ENCODE peak calls at places on chromosomes 6 and 20, in five cellular contexts. Y is GM23338, K is HCT116, O is GM23248, Q is OCI-LY7. I is an unnamed sample.

GRCh38 chr20:34066476-34067090 is 45.5 kb downstream of the EIF2S2 start:
- DNase-seq in Y (no peak), Q (no peak), O (peak; percentile 43), K (no peak), I (peak; percentile 33)

GRCh38 chr6:97189767-97190166 is 93.2 kb downstream of the MMS22L start:
- DNase-seq in K (no peak), Y (no peak), Q (no peak), O (peak; percentile 78), I (no peak)

GRCh38 chr6:36314221-36315014 is 22.3 kb downstream of the BNIP5 start:
- DNase-seq in Q (no peak), K (peak; percentile 12), Y (no peak), O (peak; percentile 47), I (peak; percentile 73)

GRCh38 chr20:31653573-31653972 is 15.9 kb downstream of the COX4I2 start:
- DNase-seq in Q (no peak), K (no peak), O (no peak), Y (no peak), I (no peak)

GRCh38 chr6:161274488-161274858 is 612 bp upstream of the AGPAT4 start:
- DNase-seq in Y (no peak), O (no peak), Q (no peak), K (no peak), I (no peak)

GRCh38 chr6:25354078-25354940 is 75.1 kb downstream of the CARMIL1 start:
- DNase-seq in Y (no peak), Q (no peak), K (no peak), O (peak; percentile 69), I (no peak)

GRCh38 chr20:52105045-52105572 is 86.5 kb downstream of the ZFP64 start:
- DNase-seq in O (peak; percentile 47), Y (peak; percentile 85), Q (no peak), K (no peak), I (peak; percentile 46)

GRCh38 chr20:39453890-39454289 is 491.7 kb downstream of the DHX35 start:
- DNase-seq in Q (no peak), Y (no peak), K (no peak), O (no peak), I (no peak)

GRCh38 chr20:8589956-8590355 is 457.9 kb downstream of the PLCB1 start:
- DNase-seq in Y (no peak), Q (no peak), K (no peak), O (no peak), I (no peak)

GRCh38 chr20:61120595-61121515 is 131.2 kb upstream of the CDH4 start:
- DNase-seq in O (peak; percentile 79), Y (peak; percentile 64), K (no peak), Q (peak; percentile 30), I (peak; percentile 84)

GRCh38 chr20:10909803-10910202 is 236.0 kb upstream of the JAG1 start:
- DNase-seq in O (no peak), Q (no peak), K (no peak), Y (no peak), I (no peak)

GRCh38 chr6:83633609-83634008 is 75.3 kb downstream of the SNAP91 start:
- DNase-seq in Y (peak; percentile 13), Q (no peak), O (no peak), K (no peak), I (no peak)

GRCh38 chr6:163349001-163349680 is 65.4 kb upstream of the QKI start:
- DNase-seq in K (no peak), Q (no peak), Y (no peak), O (peak; percentile 10), I (no peak)

GRCh38 chr6:33668328-33668727 is 43.2 kb downstream of the UQCC2 start:
- DNase-seq in O (no peak), Q (no peak), Y (no peak), K (no peak), I (no peak)

GRCh38 chr20:34475979-34476736 is 40.1 kb upstream of the DYNLRB1 start:
- DNase-seq in Q (peak; percentile 48), Y (peak; percentile 60), K (no peak), O (peak; percentile 70), I (peak; percentile 22)

GRCh38 chr6:26554669-26555504 is 16.7 kb downstream of the HMGN4 start:
- DNase-seq in Q (peak; percentile 87), K (no peak), O (peak; percentile 69), Y (peak; percentile 68), I (peak; percentile 62)

GRCh38 chr20:19858972-19859371 is 100.9 kb downstream of the RIN2 start:
- DNase-seq in Q (no peak), O (peak; percentile 65), K (no peak), Y (no peak), I (no peak)

GRCh38 chr6:92688328-92688727 is 731.0 kb downstream of the EPHA7 start:
- DNase-seq in K (no peak), Y (no peak), O (no peak), Q (peak; percentile 77), I (no peak)

GRCh38 chr20:63125893-63126601 is 89.9 kb downstream of the YTHDF1 start:
- DNase-seq in K (no peak), Y (no peak), O (no peak), Q (no peak), I (no peak)

GRCh38 chr20:24160563-24161355 is 172.2 kb upstream of the GGTLC1 start:
- DNase-seq in Y (peak; percentile 65), K (no peak), Q (peak; percentile 10), O (peak; percentile 82), I (peak; percentile 74)

GRCh38 chr6:43368517-43369160 is 808 bp downstream of the ZNF318 start:
- DNase-seq in K (no peak), O (peak; percentile 82), Q (peak; percentile 35), Y (peak; percentile 79), I (peak; percentile 78)

DNA sequence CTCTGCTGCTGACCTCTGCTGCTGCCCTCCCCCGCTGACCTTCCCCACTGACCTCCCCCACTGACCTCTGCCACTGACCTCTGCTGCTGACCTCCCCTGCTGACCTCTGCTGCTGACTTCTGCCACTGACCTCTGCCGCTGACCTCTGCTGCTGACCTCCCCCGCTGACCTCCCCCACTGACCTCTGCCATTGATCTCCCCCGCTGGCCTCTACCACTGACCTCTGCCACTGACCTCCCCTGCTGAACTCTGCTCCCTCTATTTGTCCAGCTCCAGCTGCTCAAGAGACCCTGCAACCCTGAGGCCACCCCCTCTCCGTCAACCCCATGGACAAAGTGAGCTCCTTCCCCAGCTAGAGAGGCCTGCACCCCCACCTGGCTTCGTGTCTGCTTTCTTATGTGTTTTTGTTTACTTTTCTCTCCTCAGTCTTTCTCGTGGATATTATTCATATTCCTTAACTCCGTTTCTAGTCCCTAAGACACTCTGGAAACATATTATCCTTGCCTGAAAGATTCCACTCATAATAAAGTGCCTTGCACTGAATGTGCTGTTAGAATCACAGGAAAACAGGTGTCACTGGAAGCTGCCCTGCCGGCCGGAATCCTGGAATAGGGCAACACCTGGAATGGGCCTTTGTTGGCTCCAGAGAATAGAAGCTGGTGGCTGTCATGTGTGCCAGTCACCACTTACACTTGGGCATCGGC is 91.1 kb upstream of the AFDN start:
- DNase-seq in K (no peak), Q (no peak), O (no peak), Y (no peak), I (no peak)
- H3K27ac ChIP-seq in K (no peak overlapping the region), Q (no peak overlapping the region), O (no peak overlapping the region), Y (no peak overlapping the region), I (no peak overlapping the region)

DNA sequence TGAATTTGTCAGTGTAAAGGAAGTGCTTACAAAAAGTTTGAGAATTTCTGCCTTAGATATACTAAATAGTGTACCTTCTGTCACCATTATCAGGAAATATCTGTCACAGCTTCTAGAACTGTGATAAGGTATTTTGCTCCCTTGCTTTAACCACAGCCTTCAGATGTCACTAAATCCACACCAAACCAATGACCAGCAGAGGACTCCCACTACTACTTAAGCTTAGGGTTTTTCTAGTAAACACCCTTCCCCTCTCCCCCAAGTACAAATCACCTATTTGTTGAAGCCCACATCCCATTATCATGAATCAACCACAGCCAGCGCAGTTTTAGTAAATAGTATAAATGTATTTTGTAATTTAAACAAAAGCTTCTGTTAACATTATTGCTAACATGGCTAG is 8.6 kb upstream of the JPH2 start:
- DNase-seq in K (no peak), Q (no peak), Y (no peak), O (no peak), I (no peak)
- H3K36me3 ChIP-seq in K (peaks cover 23% of the 10 kb centered on the region), Q (peaks cover 49% of the 10 kb centered on the region), Y (peaks cover 23% of the 10 kb centered on the region), O (peaks cover 33% of the 10 kb centered on the region), I (no peaks in the 10 kb centered on the region)

DNA sequence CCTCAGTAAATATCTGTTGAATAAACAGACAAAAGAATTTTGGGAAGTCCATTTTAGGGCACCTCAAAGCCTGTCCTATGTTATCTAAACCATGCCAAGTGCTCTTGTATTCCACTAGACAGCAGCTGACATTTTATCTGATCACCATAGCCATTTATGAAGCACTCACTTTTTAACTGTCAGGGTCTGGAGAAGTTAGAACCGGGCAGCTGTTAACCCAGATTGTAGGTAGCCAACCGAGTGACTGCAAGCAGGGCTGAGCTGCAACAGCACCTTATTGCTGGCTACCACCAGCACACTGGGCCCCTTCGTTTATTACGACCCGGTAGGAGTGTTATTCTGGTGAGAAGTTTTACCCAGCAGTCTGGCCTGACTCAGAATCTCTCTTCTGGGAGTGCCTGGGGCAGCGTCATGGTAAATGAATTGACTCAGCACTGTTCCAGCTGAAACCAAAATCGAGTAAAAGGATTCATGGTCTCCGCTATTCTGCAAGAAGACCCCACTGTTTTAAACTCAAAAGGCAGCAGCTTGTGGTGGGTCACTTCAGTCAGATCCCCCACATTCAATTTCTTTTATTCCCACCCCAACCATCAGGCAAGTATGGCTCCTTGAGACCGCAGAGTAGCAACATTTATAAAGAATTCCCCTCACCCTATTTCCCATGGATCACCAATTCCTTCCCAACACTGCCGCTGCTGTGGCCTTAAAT is 1.7 kb downstream of the UBE2V1 start:
- DNase-seq in K (no peak), O (peak; percentile 93), Y (no peak), Q (no peak), I (peak; percentile 68)
- TF ChIP-seq EZH2phosphoT487 in K (no peak), O (no peak), Y (no peak), Q (no peak), I (no peak)

DNA sequence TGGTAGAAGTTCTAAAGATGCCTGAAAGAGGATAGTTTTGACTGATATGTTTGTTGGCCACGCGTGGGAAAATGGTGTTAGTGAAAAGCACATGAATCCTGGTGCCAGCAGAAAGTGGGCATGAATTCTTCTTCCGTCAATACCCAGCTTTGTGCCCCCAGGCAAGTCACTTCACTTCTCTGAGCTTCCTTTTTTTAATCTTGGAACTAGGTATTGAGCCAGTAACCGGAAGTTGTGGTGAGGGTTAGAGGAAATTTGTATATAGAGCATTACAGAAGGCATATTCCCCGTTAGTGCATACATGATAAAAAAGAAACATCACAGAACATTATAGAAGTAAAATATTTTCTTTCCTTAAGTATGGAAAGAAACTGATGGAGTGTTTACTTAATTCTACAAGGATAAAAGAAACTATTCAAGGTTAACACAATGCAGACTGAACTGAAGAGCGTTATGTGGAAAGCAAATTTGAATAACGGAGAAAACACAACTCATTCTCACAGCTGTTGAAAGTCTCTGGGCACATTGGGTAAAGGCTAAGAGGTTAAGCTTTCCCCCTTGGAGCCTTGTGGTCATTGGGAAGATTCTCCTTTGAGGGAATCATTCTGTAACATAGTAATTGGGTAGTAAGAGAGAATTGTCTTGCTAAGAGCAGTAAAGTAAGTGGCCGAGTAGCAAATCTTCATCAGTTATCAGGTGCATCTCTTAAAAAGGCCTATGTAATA is 223.1 kb downstream of the BCAS1 start:
- DNase-seq in Y (no peak), O (no peak), Q (peak; percentile 82), K (no peak), I (no peak)
- H3K27ac ChIP-seq in Y (no peak overlapping the region), O (no peak overlapping the region), Q (peak overlapping the region; percentile 87), K (no peak overlapping the region), I (no peak overlapping the region)

GRCh38 chr6:40798069-40798770 is 211.1 kb upstream of the LRFN2 start:
- DNase-seq in Y (peak; percentile 57), Q (no peak), K (no peak), O (no peak), I (no peak)
- H3K36me3 ChIP-seq in Y (no peaks in the 10 kb centered on the region), Q (no peaks in the 10 kb centered on the region), K (no peaks in the 10 kb centered on the region), O (no peaks in the 10 kb centered on the region), I (no peaks in the 10 kb centered on the region)